ENCODE peak calls at places on chromosome 1, in four cellular contexts. I is omental fat pad; W is body of pancreas; N is stimulated activated CD8-positive, alpha-beta memory T cell treated with anti-CD3 and anti-CD28 coated beads, Interleukin-15, amount 100 ng/mL, for 1 hour. H is an unnamed sample.

GRCh38 chr1:59071289-59071688 is 225.6 kb upstream of the FGGY start:
- DNase-seq in N (no peak), I (no peak), W (peak; percentile 26), H (no peak)

GRCh38 chr1:160993544-160993943 is 27.4 kb downstream of the F11R start:
- DNase-seq in W (no peak), N (no peak), I (no peak), H (no peak)

GRCh38 chr1:172935062-172935592 is 115.6 kb downstream of the TNFSF18 start:
- DNase-seq in W (no peak), N (no peak), I (no peak), H (no peak)

GRCh38 chr1:174165471-174166137 is 6.3 kb downstream of the RABGAP1L start:
- DNase-seq in W (no peak), N (no peak), I (no peak), H (no peak)

GRCh38 chr1:67213164-67213563 is 46.9 kb downstream of the IL23R start:
- DNase-seq in I (no peak), W (no peak), N (no peak), H (no peak)

GRCh38 chr1:239858058-239858457 is 233.6 kb upstream of the FMN2 start:
- DNase-seq in I (no peak), N (no peak), W (no peak), H (no peak)

GRCh38 chr1:172135923-172136610 is 284.4 kb upstream of the C1orf105 start:
- DNase-seq in I (no peak), N (no peak), W (no peak), H (no peak)

GRCh38 chr1:231139125-231139649 is 22.7 kb upstream of the TRIM67 start:
- DNase-seq in N (no peak), W (no peak), I (no peak), H (no peak)

H was measured in amygdala.